ENCODE peak calls at places on chromosomes 13 and 19, in six cellular contexts. N is PC-3, V is neural progenitor cell, J is psoas muscle, T is colonic mucosa, L is right atrium auricular region. E is an unnamed sample. For H3K4me1, the result is how much of the 10 kb centered on the place peaks cover.

GRCh38 chr19:6639439-6639838 is 30.5 kb downstream of the TNFSF14 start:
- DNase-seq in N (peak), T (no peak), V (no peak), J (no peak), L (no peak), E (no peak)

GRCh38 chr13:111662895-111663294 is 342.5 kb downstream of the TEX29 start:
- DNase-seq in L (no peak), J (no peak), T (no peak), N (no peak), V (no peak), E (no peak)

GRCh38 chr19:33267706-33268105 is 34.6 kb downstream of the CEBPA start:
- DNase-seq in V (no peak), T (no peak), J (no peak), N (no peak), L (no peak), E (no peak)

GRCh38 chr13:84430015-84430414 is 547.7 kb upstream of the SLITRK1 start:
- DNase-seq in V (no peak), J (no peak), L (no peak), T (no peak), N (no peak), E (no peak)

GRCh38 chr19:46635920-46636761 is at the start of gene GNG8:
- DNase-seq in L (no peak), V (peak), T (no peak), N (no peak), J (no peak), E (no peak)

GRCh38 chr13:21973437-21974125 is 302.7 kb downstream of the FGF9 start:
- DNase-seq in J (no peak), N (no peak), L (no peak), V (no peak), T (no peak), E (no peak)

GRCh38 chr19:49553451-49554271 is 25.9 kb downstream of the RCN3 start:
- DNase-seq in L (no peak), V (no peak), N (peak), T (peak), J (no peak), E (peak)

GRCh38 chr13:23160241-23161175 is 20.3 kb upstream of the SGCG start:
- DNase-seq in J (peak), L (no peak), T (no peak), N (peak), V (peak), E (no peak)

GRCh38 chr19:55467236-55468053 is 2.9 kb upstream of the C19orf85 start:
- DNase-seq in J (peak), V (peak), L (peak), N (peak), T (peak), E (no peak)

GRCh38 chr13:84362777-84363176 is 480.5 kb upstream of the SLITRK1 start:
- DNase-seq in V (no peak), J (no peak), T (no peak), L (no peak), N (no peak), E (no peak)

GRCh38 chr13:26600345-26600761 is 42.9 kb downstream of the WASF3 start:
- DNase-seq in L (no peak), V (no peak), T (no peak), N (no peak), J (no peak), E (no peak)

GRCh38 chr13:26482451-26483197 is 74.9 kb upstream of the WASF3 start:
- DNase-seq in V (peak), T (peak), N (peak), J (no peak), L (peak), E (peak)

GRCh38 chr13:62119739-62120700 is 704.4 kb upstream of the PCDH20 start:
- DNase-seq in L (no peak), J (no peak), T (no peak), N (peak), V (peak), E (no peak)

GRCh38 chr19:32719611-32720059 is at the start of gene TDRD12:
- DNase-seq in L (no peak), N (no peak), T (no peak), V (no peak), J (no peak), E (no peak)

GRCh38 chr13:86020350-86021002 is 221.3 kb upstream of the SLITRK6 start:
- DNase-seq in L (no peak), J (no peak), V (no peak), T (no peak), N (peak), E (no peak)

GRCh38 chr19:1294688-1295087 is 9.0 kb downstream of the EFNA2 start:
- DNase-seq in T (no peak), N (no peak), J (no peak), V (no peak), L (no peak), E (no peak)

GRCh38 chr19:48397636-48398328 is 4.3 kb downstream of the GRIN2D start:
- DNase-seq in J (no peak), N (no peak), V (no peak), L (no peak), T (no peak), E (no peak)

GRCh38 chr13:105118577-105118976 is 1416.9 kb downstream of the EFNB2 start:
- DNase-seq in N (no peak), L (no peak), T (no peak), J (no peak), V (no peak), E (no peak)

DNA sequence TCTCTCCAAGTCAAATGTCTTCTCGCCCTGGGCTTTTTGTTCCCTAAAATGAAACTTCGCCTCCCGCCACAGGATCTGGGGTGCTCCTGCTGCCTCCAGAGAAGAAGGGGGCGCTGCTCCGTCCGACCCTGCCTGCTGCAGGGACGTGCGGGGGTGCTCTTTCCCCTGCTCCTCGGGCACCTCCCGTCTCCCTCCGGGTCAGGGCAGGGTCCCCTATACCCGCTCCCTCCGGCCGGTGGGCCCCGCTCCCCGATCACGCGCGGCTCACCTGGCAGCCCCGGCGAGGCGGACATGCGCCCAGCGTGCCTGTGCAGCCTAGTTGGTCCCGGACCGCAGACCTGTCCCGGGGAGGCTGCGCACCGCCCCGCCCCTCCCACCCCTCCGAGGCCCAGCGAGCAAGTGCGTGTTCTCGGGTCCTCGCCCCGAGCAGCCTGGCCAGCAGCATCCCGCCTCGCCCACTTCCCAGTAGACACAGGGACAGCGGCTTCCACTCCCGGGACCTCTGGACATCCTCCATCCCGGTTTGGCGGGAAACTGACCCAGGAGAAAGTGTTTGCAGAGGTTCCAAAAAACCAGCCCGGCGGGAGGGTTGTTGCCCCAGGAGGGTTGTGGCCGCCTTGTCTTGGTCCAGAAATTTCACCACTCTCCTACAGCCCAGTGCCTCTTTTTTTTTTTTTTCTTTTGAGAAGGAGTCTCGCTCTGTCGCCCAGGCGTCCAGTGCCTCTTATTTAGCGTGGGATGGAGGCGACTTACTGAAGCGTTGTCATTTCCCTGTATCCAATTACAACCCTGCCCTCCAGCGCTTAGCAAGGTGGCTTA is at the start of gene OXGR1:
- DNase-seq in L (no peak), N (no peak), T (peak), V (peak), J (peak), E (no peak)
- H3K4me3 ChIP-seq in L (peak), N (no peak), T (peak), V (peak), J (peak), E (peak)

GRCh38 chr19:12787458-12787857 is 3.8 kb upstream of the JUNB start:
- DNase-seq in N (no peak), V (no peak), J (no peak), T (no peak), L (no peak), E (no peak)
- H3K4me1 ChIP-seq in N (half or more), V (under half), J (under half), T (under half), L (under half), E (under half)

GRCh38 chr19:19167612-19168011 is 2.5 kb downstream of the MEF2B start:
- DNase-seq in V (no peak), N (no peak), J (no peak), L (no peak), T (no peak), E (no peak)

GRCh38 chr19:19169236-19170052 is 619 bp downstream of the MEF2B start:
- DNase-seq in V (no peak), T (no peak), J (no peak), L (no peak), N (no peak), E (no peak)

GRCh38 chr19:19170053-19170945 is at the start of gene MEF2B:
- DNase-seq in J (peak), V (peak), L (peak), N (peak), T (peak), E (peak)

GRCh38 chr19:19171110-19171672 is 1.1 kb upstream of the MEF2B start:
- DNase-seq in V (no peak), N (no peak), J (no peak), T (no peak), L (no peak), E (no peak)

DNA sequence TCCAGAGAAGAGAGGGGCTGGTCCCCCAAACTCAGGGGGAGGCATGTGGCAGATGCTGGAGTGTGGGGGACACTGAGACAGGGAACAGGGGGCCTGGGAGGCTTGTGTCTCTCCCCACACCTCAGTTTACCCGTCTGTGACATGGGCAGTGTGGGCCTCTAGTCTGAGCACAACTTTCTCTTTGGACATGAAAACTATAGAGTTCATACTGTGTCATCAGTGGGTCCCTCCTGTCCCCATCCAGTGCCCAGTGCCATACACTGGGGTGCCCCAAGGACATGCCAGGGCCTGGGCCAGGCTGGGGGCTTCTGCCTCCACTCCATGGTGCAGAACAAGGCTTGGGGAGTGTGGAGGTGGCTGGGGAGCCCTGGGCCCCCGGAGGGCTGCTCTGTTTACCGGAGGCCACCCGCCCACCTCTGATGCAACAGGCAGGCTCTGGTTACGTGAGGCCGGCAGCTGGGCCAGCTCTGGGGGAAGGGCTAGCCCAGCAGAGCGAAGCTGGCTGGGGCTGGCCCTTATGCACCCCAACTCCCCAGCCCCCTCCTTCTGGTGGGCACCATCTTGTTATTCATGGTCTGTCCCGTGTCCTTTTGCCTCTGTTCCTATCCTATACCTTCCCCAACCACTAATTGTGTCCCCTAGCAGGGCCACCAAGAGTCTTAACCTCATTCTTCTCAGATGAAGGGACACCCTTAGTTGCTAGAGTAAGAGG is 1.9 kb upstream of the MEF2B start:
- DNase-seq in V (no peak), J (peak), T (no peak), L (no peak), N (no peak), E (no peak)
- H3K4me3 ChIP-seq in V (no peak), J (peak), T (no peak), L (no peak), N (no peak), E (no peak)

GRCh38 chr19:17862711-17863519 is 3.2 kb downstream of the RPL18A start:
- DNase-seq in J (no peak), V (no peak), N (no peak), L (no peak), T (no peak), E (no peak)
- H3K4me1 ChIP-seq in J (under half), V (under half), N (under half), L (under half), T (under half), E (under half)

GRCh38 chr13:35478384-35479222 is 2.1 kb upstream of the MAB21L1 start:
- DNase-seq in J (no peak), L (no peak), N (no peak), V (peak), T (no peak), E (no peak)
- H3K4me3 ChIP-seq in J (no peak), L (no peak), N (no peak), V (peak), T (no peak), E (no peak)

GRCh38 chr19:13012390-13012689 is 17.1 kb downstream of the NFIX start:
- DNase-seq in N (no peak), L (no peak), V (no peak), T (no peak), J (no peak), E (no peak)
- H3K4me1 ChIP-seq in N (under half), L (under half), V (under half), T (under half), J (half or more), E (under half)

DNA sequence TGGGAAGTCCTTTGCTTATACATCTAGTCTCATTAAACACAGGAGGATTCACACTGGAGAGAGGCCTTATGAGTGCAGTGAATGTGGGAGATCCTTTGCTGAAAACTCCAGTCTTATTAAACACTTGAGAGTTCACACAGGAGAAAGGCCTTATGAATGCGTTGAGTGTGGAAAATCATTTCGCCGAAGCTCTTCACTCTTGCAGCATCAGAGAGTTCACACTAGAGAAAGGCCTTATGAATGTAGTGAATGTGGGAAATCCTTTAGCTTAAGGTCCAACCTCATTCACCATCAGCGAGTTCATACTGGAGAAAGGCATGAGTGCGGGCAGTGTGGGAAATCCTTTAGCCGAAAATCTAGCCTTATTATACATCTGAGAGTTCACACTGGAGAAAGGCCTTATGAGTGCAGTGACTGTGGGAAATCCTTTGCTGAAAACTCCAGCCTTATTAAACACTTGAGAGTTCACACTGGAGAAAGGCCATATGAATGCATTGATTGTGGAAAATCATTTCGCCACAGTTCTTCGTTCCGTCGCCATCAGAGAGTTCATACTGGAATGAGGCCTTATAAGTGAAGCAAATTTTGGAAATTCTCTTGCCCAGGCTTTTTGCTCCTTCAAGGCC is 9.9 kb downstream of the ZNF586 start:
- DNase-seq in V (no peak), N (no peak), T (no peak), J (no peak), L (no peak), E (no peak)
- H3K4me3 ChIP-seq in V (no peak), N (no peak), T (no peak), J (no peak), L (no peak), E (no peak)

GRCh38 chr19:8456064-8456463 is 11.3 kb downstream of the HNRNPM start:
- DNase-seq in V (peak), N (no peak), J (no peak), L (no peak), T (no peak), E (peak)
- H3K4me1 ChIP-seq in V (under half), N (half or more), J (half or more), L (under half), T (under half), E (under half)